ENCODE peak calls at places on chromosomes 12 and 14, in six cellular contexts. W, S, N, B, L and E are unnamed samples.

GRCh38 chr14:60323199-60323891 is 74.3 kb downstream of the PPM1A start:
- DNase-seq in S (no peak), N (no peak), B (no peak), L (peak; percentile 59), W (no peak), E (no peak)

GRCh38 chr14:39266589-39266870 is 32.8 kb downstream of the MIA2 start:
- DNase-seq in W (peak; percentile 90), N (no peak), S (no peak), B (peak; percentile 62), L (no peak), E (no peak)

GRCh38 chr12:108381793-108382436 is 42.8 kb upstream of the CMKLR1 start:
- DNase-seq in L (no peak), W (peak; percentile 16), N (no peak), S (peak; percentile 79), B (no peak), E (no peak)

GRCh38 chr14:51534623-51535022 is 117.1 kb upstream of the FRMD6 start:
- DNase-seq in W (no peak), L (no peak), B (no peak), N (no peak), S (no peak), E (no peak)

GRCh38 chr14:59481407-59482119 is 2.6 kb downstream of the L3HYPDH start:
- DNase-seq in L (no peak), W (no peak), S (no peak), N (no peak), B (no peak), E (peak; percentile 23)

GRCh38 chr12:121536929-121537813 is 43.7 kb downstream of the KDM2B start:
- DNase-seq in L (peak; percentile 99), S (peak; percentile 89), W (peak; percentile 61), N (peak; percentile 70), B (peak; percentile 73), E (no peak)

GRCh38 chr12:66117242-66117641 is 13.3 kb downstream of the LLPH start:
- DNase-seq in B (no peak), L (no peak), W (no peak), N (no peak), S (no peak), E (no peak)

GRCh38 chr12:116609715-116610114 is 50.5 kb downstream of the MAP1LC3B2 start:
- DNase-seq in B (no peak), N (peak; percentile 13), S (no peak), W (no peak), L (no peak), E (no peak)

GRCh38 chr12:12327802-12328201 is 22.2 kb downstream of the MANSC1 start:
- DNase-seq in L (no peak), S (no peak), W (peak; percentile 86), B (no peak), N (no peak), E (no peak)

GRCh38 chr14:91554535-91555332 is 44.6 kb upstream of the PPP4R3A start:
- DNase-seq in S (no peak), N (no peak), L (no peak), W (peak; percentile 26), B (no peak), E (no peak)

GRCh38 chr14:102545461-102546265 is 36.1 kb upstream of the ANKRD9 start:
- DNase-seq in L (no peak), S (peak; percentile 69), N (no peak), W (no peak), B (no peak), E (no peak)

GRCh38 chr12:51971679-51972423 is 20.4 kb downstream of the ACVR1B start:
- DNase-seq in S (no peak), L (no peak), B (no peak), W (no peak), N (no peak), E (no peak)

GRCh38 chr12:7108042-7108927 is 729 bp downstream of the C1RL start:
- DNase-seq in L (peak; percentile 96), B (peak; percentile 84), S (peak; percentile 78), N (peak; percentile 86), W (peak; percentile 79), E (no peak)

GRCh38 chr12:78421011-78421410 is 443.6 kb upstream of the SYT1 start:
- DNase-seq in N (no peak), B (no peak), L (no peak), S (no peak), W (no peak), E (no peak)

GRCh38 chr12:89494411-89495231 is 30.0 kb downstream of the GALNT4 start:
- DNase-seq in N (peak; percentile 43), S (no peak), L (no peak), W (no peak), B (no peak), E (no peak)

GRCh38 chr14:71321556-71322315 is 414.5 kb downstream of the PCNX1 start:
- DNase-seq in W (peak; percentile 79), L (no peak), B (no peak), N (no peak), S (no peak), E (no peak)